ENCODE peak calls at places on chromosome 22, in seven cellular contexts. One of them, this sample, is unnamed.

GRCh38 chr22:28609921-28610320 is 69.7 kb downstream of the TTC28 start:
- DNase-seq in BE2C: no peak
- DNase-seq in HCT116: no peak
- DNase-seq in breast epithelium: no peak
- DNase-seq in psoas muscle: no peak
- DNase-seq in adrenal gland: no peak
- DNase-seq in fibroblast of lung: no peak
- DNase-seq in this sample: no peak

GRCh38 chr22:24894998-24895397 is 51.5 kb downstream of the LHFPL7 start:
- DNase-seq in BE2C: peak; percentile 85
- DNase-seq in HCT116: peak; percentile 18
- DNase-seq in breast epithelium: peak; percentile 62
- DNase-seq in psoas muscle: peak; percentile 67
- DNase-seq in adrenal gland: peak; percentile 78
- DNase-seq in fibroblast of lung: peak; percentile 65
- DNase-seq in this sample: peak; percentile 14

GRCh38 chr22:25623310-25623734 is 58.8 kb downstream of the GRK3 start:
- DNase-seq in BE2C: no peak
- DNase-seq in HCT116: no peak
- DNase-seq in breast epithelium: no peak
- DNase-seq in psoas muscle: no peak
- DNase-seq in adrenal gland: no peak
- DNase-seq in fibroblast of lung: no peak
- DNase-seq in this sample: no peak

GRCh38 chr22:34761111-34761510 is 304.8 kb upstream of the ISX start:
- DNase-seq in BE2C: no peak
- DNase-seq in HCT116: no peak
- DNase-seq in breast epithelium: no peak
- DNase-seq in psoas muscle: no peak
- DNase-seq in adrenal gland: no peak
- DNase-seq in fibroblast of lung: peak; percentile 6
- DNase-seq in this sample: no peak

GRCh38 chr22:27348634-27349033 is 452.9 kb downstream of the MN1 start:
- DNase-seq in BE2C: no peak
- DNase-seq in HCT116: no peak
- DNase-seq in breast epithelium: no peak
- DNase-seq in psoas muscle: no peak
- DNase-seq in adrenal gland: no peak
- DNase-seq in fibroblast of lung: peak; percentile 37
- DNase-seq in this sample: peak; percentile 58

GRCh38 chr22:42090596-42091445 is at the start of gene NDUFA6:
- DNase-seq in BE2C: peak; percentile 99
- DNase-seq in HCT116: peak; percentile 98
- DNase-seq in breast epithelium: peak; percentile 99
- DNase-seq in psoas muscle: peak; percentile 99
- DNase-seq in adrenal gland: peak; percentile 99
- DNase-seq in fibroblast of lung: peak; percentile 98
- DNase-seq in this sample: peak; percentile 95

GRCh38 chr22:28976588-28976987 is 85.0 kb downstream of the C22orf31 start:
- DNase-seq in BE2C: no peak
- DNase-seq in HCT116: peak; percentile 56
- DNase-seq in breast epithelium: no peak
- DNase-seq in psoas muscle: no peak
- DNase-seq in adrenal gland: no peak
- DNase-seq in fibroblast of lung: peak; percentile 88
- DNase-seq in this sample: peak; percentile 73

GRCh38 chr22:48748860-48749554 is 1078.7 kb downstream of the BRD1 start:
- DNase-seq in BE2C: no peak
- DNase-seq in HCT116: no peak
- DNase-seq in breast epithelium: no peak
- DNase-seq in psoas muscle: no peak
- DNase-seq in adrenal gland: no peak
- DNase-seq in fibroblast of lung: no peak
- DNase-seq in this sample: no peak

GRCh38 chr22:43289551-43289963 is 53.6 kb downstream of the SCUBE1 start:
- DNase-seq in BE2C: no peak
- DNase-seq in HCT116: no peak
- DNase-seq in breast epithelium: no peak
- DNase-seq in psoas muscle: no peak
- DNase-seq in adrenal gland: no peak
- DNase-seq in fibroblast of lung: no peak
- DNase-seq in this sample: no peak

GRCh38 chr22:24323695-24324094 is 53.1 kb downstream of the SPECC1L start:
- DNase-seq in BE2C: no peak
- DNase-seq in HCT116: no peak
- DNase-seq in breast epithelium: no peak
- DNase-seq in psoas muscle: no peak
- DNase-seq in adrenal gland: no peak
- DNase-seq in fibroblast of lung: no peak
- DNase-seq in this sample: no peak

GRCh38 chr22:41920271-41920976 is 5.5 kb upstream of the SHISA8 start:
- DNase-seq in BE2C: no peak
- DNase-seq in HCT116: no peak
- DNase-seq in breast epithelium: no peak
- DNase-seq in psoas muscle: no peak
- DNase-seq in adrenal gland: no peak
- DNase-seq in fibroblast of lung: no peak
- DNase-seq in this sample: no peak

GRCh38 chr22:27723150-27723549 is 78.4 kb downstream of the MN1 start:
- DNase-seq in BE2C: no peak
- DNase-seq in HCT116: no peak
- DNase-seq in breast epithelium: no peak
- DNase-seq in psoas muscle: no peak
- DNase-seq in adrenal gland: no peak
- DNase-seq in fibroblast of lung: no peak
- DNase-seq in this sample: no peak

GRCh38 chr22:24105018-24105360 is 76.3 kb upstream of the SUSD2 start:
- DNase-seq in BE2C: no peak
- DNase-seq in HCT116: no peak
- DNase-seq in breast epithelium: no peak
- DNase-seq in psoas muscle: no peak
- DNase-seq in adrenal gland: no peak
- DNase-seq in fibroblast of lung: peak; percentile 15
- DNase-seq in this sample: no peak

GRCh38 chr22:28254396-28254795 is 335.3 kb upstream of the PITPNB start:
- DNase-seq in BE2C: no peak
- DNase-seq in HCT116: no peak
- DNase-seq in breast epithelium: no peak
- DNase-seq in psoas muscle: no peak
- DNase-seq in adrenal gland: no peak
- DNase-seq in fibroblast of lung: peak; percentile 76
- DNase-seq in this sample: no peak

GRCh38 chr22:27438271-27438980 is 363.1 kb downstream of the MN1 start:
- DNase-seq in BE2C: peak; percentile 73
- DNase-seq in HCT116: no peak
- DNase-seq in breast epithelium: no peak
- DNase-seq in psoas muscle: no peak
- DNase-seq in adrenal gland: no peak
- DNase-seq in fibroblast of lung: peak; percentile 48
- DNase-seq in this sample: no peak

GRCh38 chr22:43152355-43153071 is 1.2 kb downstream of the TSPO start:
- DNase-seq in BE2C: peak; percentile 61
- DNase-seq in HCT116: no peak
- DNase-seq in breast epithelium: peak; percentile 65
- DNase-seq in psoas muscle: peak; percentile 75
- DNase-seq in adrenal gland: peak; percentile 79
- DNase-seq in fibroblast of lung: peak; percentile 55
- DNase-seq in this sample: no peak

GRCh38 chr22:44891791-44892190 is 118.0 kb downstream of the PHF21B start:
- DNase-seq in BE2C: no peak
- DNase-seq in HCT116: no peak
- DNase-seq in breast epithelium: no peak
- DNase-seq in psoas muscle: no peak
- DNase-seq in adrenal gland: no peak
- DNase-seq in fibroblast of lung: no peak
- DNase-seq in this sample: no peak

GRCh38 chr22:42080287-42080686 is 787 bp downstream of the SMDT1 start:
- DNase-seq in BE2C: peak; percentile 41
- DNase-seq in HCT116: no peak
- DNase-seq in breast epithelium: peak; percentile 32
- DNase-seq in psoas muscle: no peak
- DNase-seq in adrenal gland: no peak
- DNase-seq in fibroblast of lung: peak; percentile 51
- DNase-seq in this sample: no peak

GRCh38 chr22:26848244-26848920 is 191.0 kb downstream of the MIAT start:
- DNase-seq in BE2C: no peak
- DNase-seq in HCT116: no peak
- DNase-seq in breast epithelium: no peak
- DNase-seq in psoas muscle: peak; percentile 15
- DNase-seq in adrenal gland: no peak
- DNase-seq in fibroblast of lung: peak; percentile 76
- DNase-seq in this sample: peak; percentile 25

GRCh38 chr22:24146791-24147353 is 34.4 kb upstream of the SUSD2 start:
- DNase-seq in BE2C: peak; percentile 55
- DNase-seq in HCT116: no peak
- DNase-seq in breast epithelium: no peak
- DNase-seq in psoas muscle: no peak
- DNase-seq in adrenal gland: peak; percentile 53
- DNase-seq in fibroblast of lung: peak; percentile 89
- DNase-seq in this sample: no peak

GRCh38 chr22:33350961-33351360 is 292.8 kb upstream of the SYN3 start:
- DNase-seq in BE2C: no peak
- DNase-seq in HCT116: no peak
- DNase-seq in breast epithelium: no peak
- DNase-seq in psoas muscle: no peak
- DNase-seq in adrenal gland: no peak
- DNase-seq in fibroblast of lung: no peak
- DNase-seq in this sample: peak; percentile 44

GRCh38 chr22:29343313-29343805 is 27.9 kb upstream of the RASL10A start:
- DNase-seq in BE2C: peak; percentile 83
- DNase-seq in HCT116: no peak
- DNase-seq in breast epithelium: peak; percentile 51
- DNase-seq in psoas muscle: no peak
- DNase-seq in adrenal gland: no peak
- DNase-seq in fibroblast of lung: peak; percentile 81
- DNase-seq in this sample: no peak

GRCh38 chr22:38716827-38717226 is 11.1 kb downstream of the GTPBP1 start:
- DNase-seq in BE2C: no peak
- DNase-seq in HCT116: no peak
- DNase-seq in breast epithelium: no peak
- DNase-seq in psoas muscle: no peak
- DNase-seq in adrenal gland: no peak
- DNase-seq in fibroblast of lung: no peak
- DNase-seq in this sample: no peak

GRCh38 chr22:38716271-38716670 is 10.5 kb downstream of the GTPBP1 start:
- DNase-seq in BE2C: no peak
- DNase-seq in HCT116: no peak
- DNase-seq in breast epithelium: no peak
- DNase-seq in psoas muscle: no peak
- DNase-seq in adrenal gland: no peak
- DNase-seq in fibroblast of lung: no peak
- DNase-seq in this sample: no peak

GRCh38 chr22:38713921-38714320 is 8.2 kb downstream of the GTPBP1 start:
- DNase-seq in BE2C: no peak
- DNase-seq in HCT116: no peak
- DNase-seq in breast epithelium: no peak
- DNase-seq in psoas muscle: no peak
- DNase-seq in adrenal gland: no peak
- DNase-seq in fibroblast of lung: no peak
- DNase-seq in this sample: no peak

GRCh38 chr22:38715852-38716251 is 10.1 kb downstream of the GTPBP1 start:
- DNase-seq in BE2C: no peak
- DNase-seq in HCT116: no peak
- DNase-seq in breast epithelium: no peak
- DNase-seq in psoas muscle: no peak
- DNase-seq in adrenal gland: no peak
- DNase-seq in fibroblast of lung: no peak
- DNase-seq in this sample: no peak

DNA sequence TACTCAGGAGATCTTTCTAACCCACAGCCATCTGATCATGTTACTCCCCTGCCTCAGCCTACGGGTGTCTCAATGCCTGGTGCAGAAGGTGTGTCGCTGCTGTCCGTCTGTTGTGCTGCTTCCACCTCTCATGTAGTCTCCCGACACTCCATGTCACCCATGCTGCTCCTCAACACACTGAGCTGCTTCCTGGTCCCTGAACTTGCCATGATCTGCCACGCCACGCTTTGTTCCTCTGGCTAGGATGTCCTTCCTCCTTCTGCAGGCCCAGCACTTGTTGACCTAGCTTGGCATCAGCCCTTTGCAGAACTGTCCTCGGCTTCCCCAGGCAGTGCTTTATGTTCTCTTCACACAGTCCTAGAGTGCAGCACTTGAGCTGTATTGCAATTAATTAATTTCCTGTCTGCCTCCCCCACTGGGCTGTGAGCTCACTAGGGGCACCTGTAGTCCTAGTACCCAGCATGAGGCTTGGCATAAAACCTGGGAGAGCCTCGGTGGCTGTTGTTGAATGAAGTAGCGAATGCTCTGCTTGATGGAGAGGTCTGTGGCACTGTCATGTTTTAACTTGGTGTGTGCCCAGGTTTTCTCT is 9.5 kb downstream of the GTPBP1 start:
- DNase-seq in BE2C: no peak
- DNase-seq in HCT116: no peak
- DNase-seq in breast epithelium: no peak
- DNase-seq in psoas muscle: no peak
- DNase-seq in adrenal gland: no peak
- DNase-seq in fibroblast of lung: no peak
- DNase-seq in this sample: no peak
- H3K36me3 ChIP-seq in BE2C: peaks cover 55% of the 10 kb centered on the region
- H3K36me3 ChIP-seq in HCT116: peaks cover 9% of the 10 kb centered on the region
- H3K36me3 ChIP-seq in breast epithelium: no peaks in the 10 kb centered on the region
- H3K36me3 ChIP-seq in psoas muscle: peaks cover 59% of the 10 kb centered on the region
- H3K36me3 ChIP-seq in adrenal gland: peaks cover 22% of the 10 kb centered on the region
- H3K36me3 ChIP-seq in fibroblast of lung: peaks cover 6% of the 10 kb centered on the region
- H3K36me3 ChIP-seq in this sample: peaks cover 2% of the 10 kb centered on the region

GRCh38 chr22:20206709-20207215 is 55.9 kb upstream of the CCDC188 start:
- DNase-seq in BE2C: no peak
- DNase-seq in HCT116: no peak
- DNase-seq in breast epithelium: no peak
- DNase-seq in psoas muscle: no peak
- DNase-seq in adrenal gland: no peak
- DNase-seq in fibroblast of lung: no peak
- DNase-seq in this sample: no peak
- H3K4me3 ChIP-seq in BE2C: no peak overlapping the region
- H3K4me3 ChIP-seq in HCT116: peak overlapping the region; percentile 90
- H3K4me3 ChIP-seq in breast epithelium: peak overlapping the region; percentile 68
- H3K4me3 ChIP-seq in psoas muscle: peak overlapping the region; percentile 67
- H3K4me3 ChIP-seq in adrenal gland: peak overlapping the region; percentile 48
- H3K4me3 ChIP-seq in fibroblast of lung: peak overlapping the region; percentile 43
- H3K4me3 ChIP-seq in this sample: peak overlapping the region; percentile 41

GRCh38 chr22:22552630-22553029 is 6.4 kb downstream of the PRAME start:
- DNase-seq in BE2C: peak; percentile 71
- DNase-seq in HCT116: no peak
- DNase-seq in breast epithelium: no peak
- DNase-seq in psoas muscle: no peak
- DNase-seq in adrenal gland: no peak
- DNase-seq in fibroblast of lung: no peak
- DNase-seq in this sample: no peak
- TF ChIP-seq CTCF in BE2C: peak; percentile 59
- TF ChIP-seq CTCF in HCT116: no peak
- TF ChIP-seq CTCF in breast epithelium: no peak
- TF ChIP-seq CTCF in psoas muscle: no peak
- TF ChIP-seq CTCF in adrenal gland: no peak
- TF ChIP-seq CTCF in fibroblast of lung: no peak
- TF ChIP-seq CTCF in this sample: no peak

DNA sequence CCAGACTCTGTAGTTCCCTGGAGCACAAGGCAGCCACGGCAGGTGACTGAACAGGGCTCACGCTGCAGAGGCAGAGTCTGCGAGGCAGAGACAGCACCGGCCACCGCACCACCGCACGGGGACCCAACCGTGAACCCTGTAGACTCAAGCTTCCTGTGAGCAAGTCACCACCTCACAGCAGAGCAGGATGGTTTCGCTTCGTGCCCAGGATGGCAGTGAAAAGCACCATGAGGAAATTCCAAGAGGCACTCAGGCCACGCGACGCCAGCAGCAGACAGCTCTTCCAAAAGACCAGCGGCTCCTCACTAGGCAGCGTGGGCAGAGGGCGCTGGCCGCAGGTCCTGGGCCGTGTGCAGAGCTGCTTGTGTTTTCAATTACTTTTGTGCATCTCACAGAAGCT is 24.5 kb downstream of the BRD1 start:
- DNase-seq in BE2C: no peak
- DNase-seq in HCT116: no peak
- DNase-seq in breast epithelium: no peak
- DNase-seq in psoas muscle: no peak
- DNase-seq in adrenal gland: no peak
- DNase-seq in fibroblast of lung: no peak
- DNase-seq in this sample: no peak
- H3K36me3 ChIP-seq in BE2C: peaks cover 57% of the 10 kb centered on the region
- H3K36me3 ChIP-seq in HCT116: peaks cover 7% of the 10 kb centered on the region
- H3K36me3 ChIP-seq in breast epithelium: peaks cover 4% of the 10 kb centered on the region
- H3K36me3 ChIP-seq in psoas muscle: peaks cover 31% of the 10 kb centered on the region
- H3K36me3 ChIP-seq in adrenal gland: peaks cover 38% of the 10 kb centered on the region
- H3K36me3 ChIP-seq in fibroblast of lung: peaks cover 19% of the 10 kb centered on the region
- H3K36me3 ChIP-seq in this sample: peaks cover 1% of the 10 kb centered on the region

This sample was measured in kidney epithelial cell.